ENCODE peak calls at places on chromosomes 6 and 20, in five cellular contexts. N is adipocyte, D is H7, I is lung, J is trophoblast cell. T is an unnamed sample.

GRCh38 chr20:51447097-51447764 is 95.3 kb downstream of the NFATC2 start:
- DNase-seq in N (peak; percentile 99), D (no peak), I (peak; percentile 63), J (peak; percentile 86), T (peak; percentile 80)

GRCh38 chr20:48919336-48919881 is 2.1 kb upstream of the ARFGEF2 start:
- DNase-seq in N (no peak), D (no peak), I (no peak), J (peak; percentile 32), T (no peak)

GRCh38 chr6:90209527-90209926 is 87.1 kb downstream of the BACH2 start:
- DNase-seq in N (no peak), D (no peak), I (no peak), J (no peak), T (no peak)

GRCh38 chr20:51651921-51652549 is 109.5 kb upstream of the NFATC2 start:
- DNase-seq in N (no peak), D (no peak), I (no peak), J (no peak), T (no peak)

GRCh38 chr20:49570828-49571552 is 3.1 kb upstream of the PTGIS start:
- DNase-seq in N (no peak), D (no peak), I (no peak), J (no peak), T (no peak)

GRCh38 chr6:16752206-16752867 is 8.9 kb downstream of the ATXN1 start:
- DNase-seq in N (peak; percentile 93), D (no peak), I (no peak), J (no peak), T (no peak)

GRCh38 chr6:111195656-111196055 is 108.4 kb downstream of the SLC16A10 start:
- DNase-seq in N (no peak), D (no peak), I (no peak), J (no peak), T (no peak)

GRCh38 chr20:63314015-63314471 is 21.1 kb downstream of the COL20A1 start:
- DNase-seq in N (no peak), D (no peak), I (no peak), J (no peak), T (no peak)

GRCh38 chr6:132259070-132259469 is 142.2 kb downstream of the MOXD1 start:
- DNase-seq in N (peak; percentile 65), D (peak; percentile 12), I (no peak), J (no peak), T (no peak)

GRCh38 chr20:36094497-36094896 is 60.0 kb upstream of the EPB41L1 start:
- DNase-seq in N (peak; percentile 51), D (peak; percentile 59), I (no peak), J (no peak), T (peak; percentile 46)

GRCh38 chr6:163122365-163122764 is 292.2 kb upstream of the QKI start:
- DNase-seq in N (no peak), D (no peak), I (no peak), J (no peak), T (no peak)

GRCh38 chr20:35187584-35188190 is 15.8 kb downstream of the PROCR start:
- DNase-seq in N (no peak), D (no peak), I (no peak), J (peak; percentile 16), T (no peak)

GRCh38 chr6:5025911-5026819 is 22.3 kb upstream of the RPP40 start:
- DNase-seq in N (peak; percentile 86), D (peak; percentile 85), I (no peak), J (peak; percentile 31), T (peak; percentile 55)

GRCh38 chr6:29633532-29633901 is 534 bp upstream of the GABBR1 start:
- DNase-seq in N (no peak), D (no peak), I (no peak), J (no peak), T (no peak)

GRCh38 chr6:106117579-106117978 is 31.4 kb downstream of the PRDM1 start:
- DNase-seq in N (no peak), D (no peak), I (no peak), J (no peak), T (no peak)

GRCh38 chr20:57392512-57393271 is 1.5 kb downstream of the RBM38 start:
- DNase-seq in N (no peak), D (peak; percentile 67), I (no peak), J (no peak), T (peak; percentile 20)

GRCh38 chr6:16108996-16109658 is 19.8 kb upstream of the MYLIP start:
- DNase-seq in N (no peak), D (no peak), I (peak; percentile 34), J (no peak), T (peak; percentile 35)

GRCh38 chr6:79946242-79946641 is 1.1 kb downstream of the ELOVL4 start:
- DNase-seq in N (peak; percentile 60), D (peak; percentile 60), I (no peak), J (no peak), T (no peak)

GRCh38 chr6:15956205-15957106 is 172.4 kb upstream of the MYLIP start:
- DNase-seq in N (no peak), D (no peak), I (peak; percentile 80), J (no peak), T (peak; percentile 77)

GRCh38 chr20:4560667-4561066 is 161.0 kb upstream of the PRND start:
- DNase-seq in N (no peak), D (no peak), I (no peak), J (no peak), T (no peak)

GRCh38 chr6:137216106-137216505 is 3.1 kb downstream of the IFNGR1 start:
- DNase-seq in N (peak; percentile 58), D (no peak), I (no peak), J (no peak), T (no peak)

GRCh38 chr6:110662468-110663211 is 152.6 kb downstream of the CDK19 start:
- DNase-seq in N (peak; percentile 18), D (no peak), I (no peak), J (no peak), T (no peak)

GRCh38 chr6:161210857-161211256 is 63.0 kb downstream of the AGPAT4 start:
- DNase-seq in N (no peak), D (no peak), I (no peak), J (no peak), T (no peak)

GRCh38 chr6:32255212-32256153 is 31.6 kb upstream of the NOTCH4 start:
- DNase-seq in N (peak; percentile 97), D (peak; percentile 86), I (peak; percentile 80), J (peak; percentile 84), T (peak; percentile 64)

GRCh38 chr6:31114540-31114876 is at the start of gene PSORS1C1:
- DNase-seq in N (peak; percentile 95), D (peak; percentile 49), I (peak; percentile 76), J (peak; percentile 85), T (peak; percentile 91)

GRCh38 chr6:835476-836160 is 142.7 kb upstream of the EXOC2 start:
- DNase-seq in N (no peak), D (no peak), I (no peak), J (no peak), T (no peak)

GRCh38 chr6:150925655-150925928 is 60.1 kb downstream of the MTHFD1L start:
- DNase-seq in N (no peak), D (no peak), I (no peak), J (no peak), T (no peak)

DNA sequence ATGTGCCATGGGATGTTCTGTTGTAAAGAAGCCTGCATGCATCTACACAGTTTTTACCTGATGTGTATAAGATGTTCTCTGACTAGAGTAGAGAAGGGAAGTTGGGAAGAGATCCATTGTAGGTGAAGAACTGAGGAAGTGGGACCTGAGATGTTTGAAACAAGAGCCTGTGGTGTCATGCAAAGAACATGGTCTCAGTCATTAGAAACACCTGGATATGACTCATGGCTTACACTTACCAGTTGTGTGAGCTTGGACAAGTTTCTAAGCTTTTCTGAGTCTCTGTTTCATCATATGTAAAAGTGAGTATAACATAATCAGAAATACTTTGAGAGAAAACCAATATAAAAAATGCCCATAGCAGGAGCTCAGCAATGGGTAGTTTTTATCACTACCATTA is 51.9 kb upstream of the SEC63 start:
- DNase-seq in N (no peak), D (no peak), I (no peak), J (no peak), T (no peak)
- H3K27me3 ChIP-seq in N (no peaks in the 10 kb centered on the region), D (no peaks in the 10 kb centered on the region), I (no peaks in the 10 kb centered on the region), J (no peaks in the 10 kb centered on the region), T (no peaks in the 10 kb centered on the region)

GRCh38 chr6:27288136-27289044 is 23.7 kb downstream of the POM121L2 start:
- DNase-seq in N (no peak), D (peak; percentile 57), I (no peak), J (no peak), T (no peak)

GRCh38 chr6:27286141-27286540 is 25.9 kb downstream of the POM121L2 start:
- DNase-seq in N (no peak), D (no peak), I (no peak), J (no peak), T (no peak)

GRCh38 chr6:27290065-27290849 is 21.8 kb downstream of the POM121L2 start:
- DNase-seq in N (peak; percentile 36), D (no peak), I (no peak), J (no peak), T (no peak)

GRCh38 chr6:27290850-27291208 is 21.2 kb downstream of the POM121L2 start:
- DNase-seq in N (no peak), D (no peak), I (no peak), J (no peak), T (no peak)

DNA sequence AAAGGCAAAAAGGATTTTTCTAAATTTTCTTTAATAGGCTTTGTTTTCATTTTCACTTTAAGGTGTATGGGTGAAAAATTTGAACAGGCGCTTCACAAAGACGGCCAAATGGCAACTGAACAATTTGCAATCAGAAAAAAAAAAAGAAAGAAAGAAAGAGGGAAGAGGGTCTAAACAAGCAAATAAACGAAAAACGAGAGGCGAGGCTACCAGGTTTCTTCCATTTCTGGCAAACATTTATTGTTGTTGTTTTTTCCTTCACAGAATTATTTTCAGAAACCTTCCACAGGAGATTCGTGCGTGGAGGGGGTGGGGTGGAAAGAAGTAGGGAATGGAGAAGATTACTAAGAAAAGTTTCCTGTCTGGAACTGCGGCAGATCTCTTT is 24.3 kb downstream of the POM121L2 start:
- DNase-seq in N (no peak), D (no peak), I (no peak), J (no peak), T (no peak)
- H3K27me3 ChIP-seq in N (peaks cover 81% of the 10 kb centered on the region), D (peaks cover 49% of the 10 kb centered on the region), I (peaks cover 9% of the 10 kb centered on the region), J (no peaks in the 10 kb centered on the region), T (peaks cover 45% of the 10 kb centered on the region)

GRCh38 chr6:170456334-170456733 is 96.8 kb downstream of the PSMB1 start:
- DNase-seq in N (no peak), D (peak; percentile 27), I (no peak), J (no peak), T (no peak)
- H3K27me3 ChIP-seq in N (peaks cover 8% of the 10 kb centered on the region), D (no peaks in the 10 kb centered on the region), I (no peaks in the 10 kb centered on the region), J (no peaks in the 10 kb centered on the region), T (no peaks in the 10 kb centered on the region)

DNA sequence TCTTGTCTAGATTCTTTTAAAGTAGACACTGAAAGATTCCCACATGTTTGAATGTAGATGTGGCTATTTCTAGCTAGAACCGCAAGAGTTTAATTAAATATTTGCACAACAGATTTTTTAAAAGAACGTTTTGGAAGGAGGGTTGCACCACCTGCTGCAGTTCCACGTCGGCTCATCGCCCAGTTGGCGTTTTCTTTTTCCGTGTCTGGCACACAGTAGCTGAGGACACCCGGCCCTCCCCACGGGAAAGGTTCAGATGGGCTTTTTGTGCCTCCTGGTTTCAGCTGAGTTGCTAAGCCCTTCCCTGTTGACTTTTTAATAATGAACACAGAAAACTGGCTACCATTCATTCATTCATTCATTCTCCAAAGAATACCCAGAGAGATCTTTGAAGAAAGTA is 41.7 kb upstream of the DOK5 start:
- DNase-seq in N (no peak), D (no peak), I (no peak), J (no peak), T (no peak)
- H3K27me3 ChIP-seq in N (no peaks in the 10 kb centered on the region), D (no peaks in the 10 kb centered on the region), I (no peaks in the 10 kb centered on the region), J (no peaks in the 10 kb centered on the region), T (no peaks in the 10 kb centered on the region)

GRCh38 chr20:9515211-9515580 is 806 bp downstream of the LAMP5 start:
- DNase-seq in N (peak; percentile 24), D (peak; percentile 31), I (no peak), J (no peak), T (no peak)
- H3K27me3 ChIP-seq in N (peaks cover 86% of the 10 kb centered on the region), D (peaks cover 84% of the 10 kb centered on the region), I (peaks cover 6% of the 10 kb centered on the region), J (peaks cover 43% of the 10 kb centered on the region), T (no peaks in the 10 kb centered on the region)

GRCh38 chr20:21712443-21713059 is 7.1 kb downstream of the PAX1 start:
- DNase-seq in N (no peak), D (peak; percentile 44), I (no peak), J (no peak), T (no peak)
- H3K27me3 ChIP-seq in N (peaks cover 76% of the 10 kb centered on the region), D (peaks cover 99% of the 10 kb centered on the region), I (peaks cover 19% of the 10 kb centered on the region), J (peaks cover 76% of the 10 kb centered on the region), T (no peaks in the 10 kb centered on the region)

T was measured in thyroid gland.